ENCODE peak calls at places on chromosomes 7 and 10, in four cellular contexts. D is skeletal muscle cell, O is GM12865, U is sigmoid colon. S is an unnamed sample.

GRCh38 chr10:115989621-115990020 is 283.4 kb downstream of the GFRA1 start:
- DNase-seq in D (no peak), O (no peak), U (no peak), S (no peak)

GRCh38 chr10:13891542-13892431 is 305.0 kb downstream of the PRPF18 start:
- DNase-seq in D (no peak), O (peak), U (no peak), S (no peak)

GRCh38 chr7:138549082-138549481 is 89.0 kb downstream of the TRIM24 start:
- DNase-seq in D (no peak), O (no peak), U (no peak), S (no peak)

GRCh38 chr7:75888464-75889222 is 9.8 kb downstream of the RHBDD2 start:
- DNase-seq in D (no peak), O (no peak), U (no peak), S (no peak)

GRCh38 chr10:62380002-62380401 is 5.8 kb downstream of the ZNF365 start:
- DNase-seq in D (no peak), O (no peak), U (no peak), S (no peak)

GRCh38 chr10:7424315-7424714 is 13.5 kb upstream of the SFMBT2 start:
- DNase-seq in D (no peak), O (no peak), U (no peak), S (peak)

GRCh38 chr7:43834463-43835251 is 34.7 kb downstream of the MRPS24 start:
- DNase-seq in D (no peak), O (peak), U (no peak), S (no peak)

GRCh38 chr7:127474457-127474856 is 81.9 kb upstream of the ZNF800 start:
- DNase-seq in D (no peak), O (no peak), U (no peak), S (no peak)

GRCh38 chr10:126463306-126463705 is 75.0 kb upstream of the ADAM12 start:
- DNase-seq in D (no peak), O (no peak), U (no peak), S (no peak)

GRCh38 chr10:3805791-3806381 is 20.9 kb upstream of the KLF6 start:
- DNase-seq in D (peak), O (peak), U (peak), S (peak)

GRCh38 chr7:25653412-25653811 is 425.1 kb upstream of the NPVF start:
- DNase-seq in D (no peak), O (no peak), U (no peak), S (no peak)

GRCh38 chr7:78993341-78993740 is 460.1 kb downstream of the MAGI2 start:
- DNase-seq in D (no peak), O (peak), U (no peak), S (no peak)
- H3K4me3 ChIP-seq in D (no peak), O (no peak), U (no peak), S (no peak)

GRCh38 chr10:101001225-101002035 is 1.8 kb downstream of the LZTS2 start:
- DNase-seq in D (peak), O (no peak), U (peak), S (peak)

GRCh38 chr10:101002456-101002855 is 2.8 kb downstream of the LZTS2 start:
- DNase-seq in D (no peak), O (no peak), U (peak), S (no peak)

GRCh38 chr10:100998991-100999741 is 442 bp upstream of the LZTS2 start:
- DNase-seq in D (peak), O (peak), U (peak), S (peak)

GRCh38 chr10:100999742-101000601 is at the start of gene LZTS2:
- DNase-seq in D (no peak), O (no peak), U (peak), S (peak)

GRCh38 chr10:101000602-101000991 is 989 bp downstream of the LZTS2 start:
- DNase-seq in D (no peak), O (no peak), U (peak), S (peak)
- H3K4me3 ChIP-seq in D (peak), O (no peak), U (peak), S (peak)

DNA sequence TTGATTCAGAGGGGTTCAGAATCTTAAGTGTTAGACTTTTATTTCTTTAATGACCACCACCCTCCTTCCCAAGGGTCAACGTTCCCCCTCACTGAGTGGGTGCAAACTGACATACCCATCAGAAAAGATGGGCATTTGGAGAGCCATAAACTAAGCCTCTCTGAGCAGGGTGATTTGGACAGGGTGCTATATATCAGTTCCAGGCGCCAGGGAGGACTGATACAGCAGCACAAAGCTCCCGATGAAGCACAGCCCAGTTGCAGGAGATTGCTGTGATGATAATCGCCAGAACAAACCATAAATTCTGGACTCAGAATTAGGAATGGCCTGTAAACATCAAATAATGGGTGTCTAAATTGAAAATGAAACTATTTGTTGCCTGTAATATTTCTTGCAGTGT is 137.7 kb upstream of the LRRTM3 start:
- DNase-seq in D (no peak), O (no peak), U (no peak), S (no peak)
- H3K4me3 ChIP-seq in D (no peak), O (no peak), U (peak), S (no peak)

GRCh38 chr10:69319911-69320316 is 41.6 kb downstream of the HK1 start:
- DNase-seq in D (no peak), O (peak), U (no peak), S (peak)

GRCh38 chr10:69320521-69320920 is 42.2 kb downstream of the HK1 start:
- DNase-seq in D (no peak), O (no peak), U (no peak), S (peak)

GRCh38 chr10:69321037-69321715 is 42.9 kb downstream of the HK1 start:
- DNase-seq in D (no peak), O (no peak), U (no peak), S (no peak)

GRCh38 chr10:69323622-69324021 is 45.3 kb downstream of the HK1 start:
- DNase-seq in D (no peak), O (no peak), U (no peak), S (no peak)

GRCh38 chr10:69321865-69322264 is 43.6 kb downstream of the HK1 start:
- DNase-seq in D (no peak), O (no peak), U (no peak), S (no peak)
- H3K4me3 ChIP-seq in D (no peak), O (no peak), U (no peak), S (no peak)

DNA sequence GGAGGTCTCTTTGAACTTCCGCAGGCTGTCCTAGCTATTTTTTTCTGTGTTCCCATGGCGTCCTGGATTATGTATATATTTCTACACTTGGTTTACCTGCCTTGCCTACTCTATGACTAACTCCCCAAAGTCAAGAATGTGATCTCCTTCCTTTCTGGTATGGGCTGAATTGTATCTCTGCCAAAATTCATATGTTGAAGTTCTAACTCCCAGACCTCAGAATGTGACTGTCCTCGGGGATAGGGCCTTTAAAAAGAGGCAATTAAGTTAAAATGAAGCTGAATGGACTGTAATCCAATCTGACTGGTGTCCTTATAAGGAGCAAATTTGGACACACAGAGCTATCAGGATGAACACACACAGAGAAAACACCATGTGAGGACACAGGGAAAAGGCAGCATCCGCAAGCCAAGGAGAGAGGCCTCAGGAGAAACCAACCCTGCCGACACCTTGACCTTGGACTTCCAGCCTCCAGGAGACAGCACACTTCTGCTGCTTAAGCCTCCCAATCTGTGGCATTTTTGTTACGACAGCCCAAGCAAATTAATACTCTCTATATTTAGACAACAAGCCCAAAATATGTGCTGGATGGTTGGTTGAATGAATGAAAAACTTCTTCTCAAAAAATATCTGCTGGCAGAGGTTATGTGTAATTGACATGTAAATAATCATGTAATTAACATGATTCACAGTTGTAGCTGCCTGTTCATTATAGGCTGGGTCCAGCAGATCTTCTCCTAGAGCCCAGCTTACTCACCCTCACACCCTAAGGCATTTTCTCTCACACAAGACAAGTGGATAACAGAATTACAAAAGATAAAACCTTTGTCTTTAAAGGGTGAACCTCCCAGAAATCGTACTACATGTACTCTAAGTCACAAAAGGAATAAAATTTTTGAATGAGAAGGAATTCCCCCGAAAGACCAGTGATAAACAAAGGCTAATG is 123.7 kb downstream of the CUBN start:
- DNase-seq in D (no peak), O (no peak), U (no peak), S (no peak)
- H3K4me3 ChIP-seq in D (no peak), O (no peak), U (no peak), S (no peak)

DNA sequence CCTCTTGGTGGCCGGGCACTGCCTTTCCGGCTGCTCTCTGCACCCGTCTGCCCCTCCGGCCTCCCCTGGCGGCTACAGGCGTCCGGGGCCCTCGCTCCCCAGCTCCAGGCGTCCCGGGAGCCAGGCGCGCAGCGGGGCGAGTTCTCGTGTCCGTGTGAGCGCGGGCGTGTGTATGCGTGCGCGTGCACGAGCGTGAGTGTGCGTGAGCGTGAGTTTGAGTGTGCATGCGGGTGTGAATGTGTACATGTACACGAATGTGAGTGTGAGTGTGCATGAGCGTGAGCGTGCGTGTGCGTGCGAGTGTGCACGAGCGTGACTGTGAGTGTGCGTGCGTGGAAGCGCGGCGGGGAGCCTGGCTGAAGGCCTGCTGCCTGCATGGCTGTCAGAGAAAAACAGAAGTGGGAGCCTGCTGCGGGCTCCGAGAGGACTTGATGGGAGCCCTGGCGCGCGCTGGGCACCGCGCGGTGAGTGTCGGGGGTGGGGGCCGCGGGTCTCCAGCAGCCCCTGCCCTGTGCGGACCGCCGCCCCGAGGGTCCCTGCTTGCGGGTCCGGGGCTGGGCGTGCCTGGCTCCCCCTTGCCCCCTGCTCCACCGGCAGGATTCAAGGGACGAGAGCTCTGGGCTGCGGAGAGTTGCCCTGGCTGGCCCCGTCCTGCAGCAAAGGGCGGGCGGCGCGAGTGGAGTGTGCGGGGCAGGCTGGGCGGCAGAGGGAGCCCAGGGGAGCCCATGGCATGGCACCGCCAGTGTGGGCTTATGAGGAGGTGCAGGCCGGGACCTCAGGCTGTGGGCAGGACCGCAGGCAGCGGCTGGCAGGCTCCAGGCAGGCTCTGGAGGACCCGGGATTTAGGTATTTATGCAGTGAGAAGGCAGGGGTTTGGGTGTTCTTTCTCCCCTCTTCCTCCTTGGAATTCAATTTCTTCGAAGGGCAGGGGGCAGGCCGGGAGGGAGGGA is 75.8 kb upstream of the EN2 start:
- DNase-seq in D (no peak), O (no peak), U (no peak), S (peak)
- H3K4me3 ChIP-seq in D (peak), O (no peak), U (peak), S (peak)

S was measured in spleen.